ENCODE peak calls at places on chromosomes 11 and 22, in six cellular contexts. A is AG04450, V is cardiac muscle cell, W is colonic mucosa, Z is AG10803, P is ovary. N is an unnamed sample.

GRCh38 chr11:63248966-63249365 is 5.6 kb upstream of the SLC22A25 start:
- DNase-seq in W (no peak), V (no peak), Z (no peak), A (no peak), P (no peak), N (no peak)

GRCh38 chr22:38017272-38017920 is 33.0 kb upstream of the SOX10 start:
- DNase-seq in V (peak; percentile 78), W (peak; percentile 76), Z (peak; percentile 65), A (no peak), P (peak; percentile 75), N (peak; percentile 79)

GRCh38 chr11:60989108-60989650 is 17.7 kb downstream of the CD6 start:
- DNase-seq in A (no peak), P (no peak), Z (no peak), V (no peak), W (no peak), N (no peak)

GRCh38 chr11:57504511-57504910 is 11.0 kb downstream of the SLC43A1 start:
- DNase-seq in Z (no peak), V (no peak), W (no peak), A (no peak), P (no peak), N (no peak)

GRCh38 chr22:17161991-17162390 is 2.9 kb upstream of the HDHD5 start:
- DNase-seq in W (no peak), P (no peak), A (no peak), Z (no peak), V (no peak), N (no peak)

GRCh38 chr22:49106136-49106930 is 721.3 kb downstream of the BRD1 start:
- DNase-seq in V (no peak), Z (no peak), P (no peak), A (no peak), W (no peak), N (no peak)

GRCh38 chr22:48270731-48271130 is 1508.3 kb downstream of the TBC1D22A start:
- DNase-seq in P (no peak), V (no peak), A (no peak), Z (no peak), W (peak; percentile 61), N (no peak)

GRCh38 chr11:75320643-75321042 is 30.8 kb downstream of the ARRB1 start:
- DNase-seq in W (no peak), Z (no peak), P (no peak), V (no peak), A (no peak), N (peak; percentile 27)

GRCh38 chr11:86696004-86696403 is 23.6 kb upstream of the ME3 start:
- DNase-seq in P (no peak), A (peak; percentile 73), W (no peak), Z (peak; percentile 91), V (peak; percentile 95), N (no peak)

GRCh38 chr22:36344106-36344827 is 43.5 kb downstream of the MYH9 start:
- DNase-seq in W (no peak), A (no peak), P (no peak), V (no peak), Z (no peak), N (no peak)

GRCh38 chr11:92830382-92831148 is 138.9 kb upstream of the MTNR1B start:
- DNase-seq in Z (no peak), P (no peak), W (no peak), V (no peak), A (no peak), N (no peak)

GRCh38 chr11:88301478-88302140 is 35.9 kb downstream of the CTSC start:
- DNase-seq in P (no peak), A (no peak), W (no peak), V (peak; percentile 36), Z (peak; percentile 52), N (no peak)

GRCh38 chr11:96123301-96123700 is 199.4 kb upstream of the MTMR2 start:
- DNase-seq in W (no peak), A (no peak), V (no peak), P (no peak), Z (no peak), N (no peak)

GRCh38 chr11:110366234-110366633 is 63.5 kb upstream of the FDX1 start:
- DNase-seq in Z (peak; percentile 34), W (no peak), P (peak; percentile 54), V (peak; percentile 58), A (no peak), N (no peak)

GRCh38 chr11:109037856-109038780 is 373.2 kb downstream of the DDX10 start:
- DNase-seq in A (no peak), W (no peak), V (peak; percentile 80), Z (peak; percentile 99), P (no peak), N (no peak)

GRCh38 chr11:45366196-45366595 is 80.1 kb upstream of the SYT13 start:
- DNase-seq in Z (no peak), V (no peak), A (no peak), W (no peak), P (no peak), N (no peak)

GRCh38 chr11:59802639-59803176 is 7.9 kb downstream of the MRPL16 start:
- DNase-seq in V (peak; percentile 66), Z (peak; percentile 52), P (peak; percentile 24), W (peak; percentile 60), A (no peak), N (no peak)

GRCh38 chr22:50148991-50149721 is 21.4 kb upstream of the PANX2 start:
- DNase-seq in W (peak; percentile 61), A (no peak), Z (peak; percentile 16), P (no peak), V (peak; percentile 52), N (peak; percentile 73)

GRCh38 chr11:58394195-58394594 is 12.5 kb downstream of the OR5B3 start:
- DNase-seq in W (no peak), A (peak; percentile 53), P (no peak), V (peak; percentile 67), Z (peak; percentile 88), N (no peak)

GRCh38 chr11:62600367-62601113 is 1.1 kb downstream of the MTA2 start:
- DNase-seq in A (no peak), Z (no peak), W (no peak), P (no peak), V (no peak), N (no peak)

GRCh38 chr22:38243007-38243775 is 29.6 kb downstream of the TMEM184B start:
- DNase-seq in W (peak; percentile 89), A (peak; percentile 45), P (peak; percentile 70), Z (peak; percentile 48), V (peak; percentile 60), N (peak; percentile 88)

GRCh38 chr22:50672041-50672440 is 582 bp upstream of the SHANK3 start:
- DNase-seq in A (no peak), W (no peak), P (no peak), V (no peak), Z (no peak), N (peak; percentile 37)

GRCh38 chr22:48829908-48830307 is 997.8 kb downstream of the BRD1 start:
- DNase-seq in P (no peak), A (no peak), W (no peak), V (no peak), Z (no peak), N (no peak)

GRCh38 chr11:63761870-63762661 is 6.5 kb downstream of the ZFTA start:
- DNase-seq in W (peak; percentile 32), P (peak; percentile 27), Z (no peak), V (no peak), A (no peak), N (no peak)

GRCh38 chr11:117809236-117810055 is 12.4 kb upstream of the DSCAML1 start:
- DNase-seq in P (peak; percentile 61), W (peak; percentile 77), V (peak; percentile 49), A (no peak), Z (peak; percentile 40), N (peak; percentile 88)

GRCh38 chr11:44740967-44741366 is 14.2 kb downstream of the TSPAN18 start:
- DNase-seq in W (no peak), V (no peak), Z (no peak), P (no peak), A (no peak), N (no peak)

GRCh38 chr11:84922212-84922805 is 704.8 kb downstream of the DLG2 start:
- DNase-seq in W (no peak), Z (peak; percentile 38), V (no peak), A (no peak), P (no peak), N (no peak)

DNA sequence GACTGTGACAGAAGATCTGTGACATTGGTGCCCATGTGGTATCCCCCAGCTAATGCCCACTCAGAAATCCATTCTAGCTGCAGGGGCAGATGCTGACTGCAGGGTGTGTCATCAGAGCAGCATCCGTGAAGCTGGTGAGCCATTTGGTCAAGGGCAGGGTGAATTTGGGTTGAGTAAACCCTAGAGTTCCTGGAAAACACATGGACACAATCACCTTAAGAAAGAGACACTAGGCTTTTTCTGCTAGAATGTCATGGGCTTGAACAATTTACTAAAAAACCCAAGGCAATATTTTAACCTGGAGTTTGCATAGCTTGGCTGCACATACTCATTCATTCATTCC is 100.0 kb downstream of the ADAMTS15 start:
- DNase-seq in A (no peak), V (no peak), Z (peak; percentile 31), W (no peak), P (no peak), N (no peak)
- TF ChIP-seq CTCF in A (no peak), V (no peak), Z (peak; percentile 10), W (no peak), P (no peak), N (no peak)

DNA sequence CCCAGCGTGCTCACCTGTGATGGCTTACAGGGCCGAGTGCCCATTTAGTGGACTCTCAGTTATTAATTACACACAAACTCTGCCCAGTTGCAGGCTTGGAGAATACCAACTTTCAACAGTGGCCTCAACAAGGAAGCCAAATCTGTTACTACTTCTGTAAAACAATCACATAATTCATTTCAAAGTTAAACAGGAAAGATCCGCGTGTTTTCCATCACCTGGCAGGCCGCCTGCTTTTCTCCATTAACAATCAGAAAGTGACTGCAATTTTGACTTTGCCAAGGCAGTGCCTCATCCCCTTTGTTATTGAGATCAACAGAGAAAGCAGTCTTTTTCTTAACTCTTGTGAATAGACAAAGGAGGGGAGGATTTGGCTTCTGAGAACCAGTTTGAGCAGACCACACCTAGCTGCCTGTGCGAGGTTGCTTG is 77.7 kb downstream of the BARX2 start:
- DNase-seq in Z (no peak), W (peak; percentile 34), P (no peak), V (no peak), A (no peak), N (no peak)
- H3K4me3 ChIP-seq in Z (no peak overlapping the region), W (no peak overlapping the region), P (no peak overlapping the region), V (no peak overlapping the region), A (no peak overlapping the region), N (no peak overlapping the region)

GRCh38 chr22:47247609-47248240 is 485.3 kb downstream of the TBC1D22A start:
- DNase-seq in W (no peak), Z (no peak), A (no peak), V (no peak), P (no peak), N (no peak)
- TF ChIP-seq CTCF in W (no peak), Z (no peak), A (no peak), V (no peak), P (no peak), N (no peak)

DNA sequence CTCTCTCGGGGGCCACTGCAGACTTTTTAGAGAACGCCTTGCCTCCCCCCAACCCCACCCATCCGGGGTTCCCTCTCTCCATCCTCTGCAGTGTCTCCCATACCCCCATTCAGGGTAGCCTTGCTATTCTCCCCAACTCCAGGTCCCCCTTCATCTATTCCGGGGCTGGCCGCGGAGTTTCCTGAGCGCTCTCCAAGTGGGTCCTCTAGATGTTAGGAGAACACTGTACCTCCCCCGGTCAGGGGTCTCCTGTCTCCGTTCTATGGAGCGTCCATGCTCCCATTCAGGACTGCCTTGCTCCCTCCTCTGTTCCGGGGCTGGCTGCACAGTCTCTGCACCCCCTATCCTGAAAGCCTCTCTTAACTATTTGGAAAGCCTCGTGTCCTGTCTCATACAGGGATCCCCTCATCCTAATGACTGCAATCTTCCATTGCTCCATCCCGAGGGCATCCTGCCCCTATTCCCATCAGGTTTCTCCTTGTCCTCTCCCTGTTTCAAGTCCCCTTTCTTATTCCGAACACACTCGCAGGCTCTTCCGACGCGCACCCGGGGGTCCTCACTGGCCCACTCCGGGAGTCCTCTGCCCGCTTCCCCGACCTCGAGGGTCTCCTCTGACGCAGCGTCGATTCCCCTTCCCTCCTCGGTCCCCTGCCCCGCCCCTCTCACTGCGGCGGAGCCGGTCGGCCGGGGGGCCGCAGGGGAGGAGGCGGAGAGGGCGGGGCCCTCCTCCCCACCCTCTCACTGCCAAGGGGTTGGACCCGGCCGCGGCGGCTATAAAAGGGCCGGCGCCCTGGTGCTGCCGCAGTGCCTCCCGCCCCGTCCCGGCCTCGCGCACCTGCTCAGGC is at the start of gene NEFH:
- DNase-seq in P (no peak), Z (no peak), A (no peak), W (no peak), V (no peak), N (no peak)
- H3K4me3 ChIP-seq in P (peak within 1 kb of the TSS; percentile 11), Z (peak within 1 kb of the TSS; percentile 26), A (peak within 1 kb of the TSS; percentile 41), W (no peak within 1 kb of the TSS), V (peak within 1 kb of the TSS; percentile 12), N (no peak within 1 kb of the TSS)